ENCODE peak calls at places on chromosome 3, in four cellular contexts. U is fibroblast of pulmonary artery, D is colonic mucosa, G is PC-3. Z is an unnamed sample.

GRCh38 chr3:16885948-16886683 is 1.4 kb downstream of the PLCL2 start:
- DNase-seq in U (peak; percentile 61), D (peak; percentile 46), G (peak; percentile 29), Z (peak; percentile 23)

GRCh38 chr3:106457278-106458210 is 588.7 kb upstream of the CBLB start:
- DNase-seq in U (peak; percentile 76), D (no peak), G (peak; percentile 96), Z (peak; percentile 65)

GRCh38 chr3:77825045-77825827 is 785.3 kb downstream of the ROBO2 start:
- DNase-seq in U (peak; percentile 66), D (peak; percentile 31), G (peak; percentile 99), Z (peak; percentile 61)

GRCh38 chr3:33103480-33103879 is 6.5 kb upstream of the GLB1 start:
- DNase-seq in U (no peak), D (no peak), G (no peak), Z (no peak)

GRCh38 chr3:134608957-134609525 is 41.8 kb downstream of the KY start:
- DNase-seq in U (no peak), D (peak; percentile 13), G (no peak), Z (no peak)

GRCh38 chr3:188817103-188817919 is 354.5 kb upstream of the TPRG1 start:
- DNase-seq in U (no peak), D (no peak), G (no peak), Z (no peak)

GRCh38 chr3:144437989-144438388 is 466.4 kb downstream of the DIPK2A start:
- DNase-seq in U (no peak), D (no peak), G (no peak), Z (no peak)

GRCh38 chr3:61667417-61668213 is 106.2 kb downstream of the PTPRG start:
- DNase-seq in U (peak; percentile 41), D (no peak), G (no peak), Z (peak; percentile 39)

GRCh38 chr3:39202094-39202493 is 9.7 kb upstream of the XIRP1 start:
- DNase-seq in U (peak; percentile 14), D (peak; percentile 10), G (no peak), Z (peak; percentile 53)

GRCh38 chr3:112604536-112604935 is 36.4 kb downstream of the CCDC80 start:
- DNase-seq in U (peak; percentile 93), D (no peak), G (peak; percentile 73), Z (peak; percentile 89)

GRCh38 chr3:196193037-196193737 is 18.0 kb downstream of the ZDHHC19 start:
- DNase-seq in U (no peak), D (no peak), G (no peak), Z (no peak)

GRCh38 chr3:126685041-126685440 is 19.0 kb upstream of the CHCHD6 start:
- DNase-seq in U (no peak), D (no peak), G (no peak), Z (no peak)

GRCh38 chr3:123421353-123422174 is 27.3 kb downstream of the ADCY5 start:
- DNase-seq in U (peak; percentile 14), D (peak; percentile 53), G (peak; percentile 12), Z (no peak)

GRCh38 chr3:25783661-25784512 is 644 bp upstream of the NGLY1 start:
- DNase-seq in U (peak; percentile 55), D (peak; percentile 61), G (peak; percentile 31), Z (peak; percentile 52)

GRCh38 chr3:100032262-100032661 is 82.0 kb downstream of the FILIP1L start:
- DNase-seq in U (peak; percentile 87), D (no peak), G (peak; percentile 27), Z (peak; percentile 87)

GRCh38 chr3:71328917-71329316 is 254.6 kb downstream of the FOXP1 start:
- DNase-seq in U (no peak), D (no peak), G (no peak), Z (no peak)

GRCh38 chr3:8757551-8758518 is 11.6 kb downstream of the OXTR start:
- DNase-seq in U (no peak), D (no peak), G (peak; percentile 56), Z (peak; percentile 72)

DNA sequence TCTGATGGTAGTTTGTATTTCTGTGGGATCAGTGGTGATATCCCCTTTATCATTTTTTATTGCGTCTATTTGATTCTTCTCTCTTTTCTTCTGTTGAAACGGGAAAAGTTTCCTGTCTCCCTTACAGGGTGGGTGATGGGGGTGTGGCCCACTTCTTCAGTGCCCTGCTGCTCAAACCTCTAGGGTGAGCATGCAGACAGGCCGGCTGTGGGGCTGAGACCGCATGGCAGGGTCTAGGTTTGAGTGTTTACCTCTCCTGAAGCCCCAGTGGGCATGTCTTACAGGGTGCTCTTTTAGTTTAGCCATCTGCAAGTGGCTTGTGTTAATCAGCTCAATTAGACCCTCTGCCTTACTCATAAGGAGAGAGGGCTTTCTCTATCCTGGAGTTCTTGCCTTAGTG is 450.0 kb upstream of the EPHA3 start:
- DNase-seq in U (no peak), D (no peak), G (no peak), Z (no peak)
- TF ChIP-seq CTCF in U (no peak), D (no peak), G (no peak), Z (no peak)

GRCh38 chr3:15645740-15646490 is 44.4 kb downstream of the BTD start:
- DNase-seq in U (peak; percentile 94), D (no peak), G (peak; percentile 98), Z (peak; percentile 93)
- H3K4me3 ChIP-seq in U (no peak overlapping the region), D (no peak overlapping the region), G (peak overlapping the region; percentile 19), Z (no peak overlapping the region)

GRCh38 chr3:160685144-160685766 is 8.3 kb downstream of the ARL14 start:
- DNase-seq in U (no peak), D (no peak), G (peak; percentile 57), Z (no peak)

GRCh38 chr3:160691962-160692361 is 15.0 kb downstream of the ARL14 start:
- DNase-seq in U (no peak), D (no peak), G (peak; percentile 23), Z (no peak)

GRCh38 chr3:160684368-160684740 is 7.4 kb downstream of the ARL14 start:
- DNase-seq in U (no peak), D (no peak), G (no peak), Z (no peak)

GRCh38 chr3:160691151-160691550 is 14.2 kb downstream of the ARL14 start:
- DNase-seq in U (no peak), D (no peak), G (peak; percentile 13), Z (no peak)

GRCh38 chr3:160686955-160687535 is 10.1 kb downstream of the ARL14 start:
- DNase-seq in U (peak; percentile 48), D (no peak), G (peak; percentile 59), Z (peak; percentile 37)
- TF ChIP-seq CTCF in U (peak; percentile 42), D (no peak), G (peak; percentile 82), Z (peak; percentile 42)

DNA sequence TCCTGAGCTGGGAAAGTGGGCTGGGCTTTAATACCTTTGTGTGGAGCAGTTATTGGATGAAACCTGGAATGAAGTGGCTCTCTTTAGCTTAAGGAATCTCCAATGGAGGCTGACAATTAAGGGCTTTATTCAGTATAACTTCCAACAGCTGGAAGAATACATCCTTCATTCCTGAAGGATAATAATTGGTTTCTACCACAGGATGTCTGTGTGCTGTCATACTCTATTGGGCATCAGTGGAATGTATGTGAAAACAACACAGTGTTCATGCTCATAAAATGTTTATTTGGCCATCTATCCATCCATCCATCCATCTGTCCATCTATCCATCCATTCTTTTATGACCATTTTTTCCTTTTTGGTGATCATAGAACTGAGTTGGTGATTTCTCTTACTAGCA is 220.7 kb upstream of the GAP43 start:
- DNase-seq in U (no peak), D (no peak), G (no peak), Z (no peak)
- H3K4me3 ChIP-seq in U (no peak overlapping the region), D (no peak overlapping the region), G (no peak overlapping the region), Z (no peak overlapping the region)